ENCODE peak calls at places on chromosomes 1 and 21, in seven cellular contexts. D is thoracic aorta, O is MV-4-11, T is glutamatergic neuron, R is Caki2, A is AG20443, U is cardiac muscle cell. K is an unnamed sample.

GRCh38 chr1:109886827-109887226 is 23.8 kb upstream of the CSF1 start:
- DNase-seq in D (no peak), O (peak; percentile 90), T (no peak), R (no peak), A (no peak), U (no peak), K (no peak)

GRCh38 chr1:209328178-209328577 is 255.3 kb upstream of the CAMK1G start:
- DNase-seq in D (no peak), O (no peak), T (no peak), R (no peak), A (peak; percentile 34), U (no peak), K (no peak)

GRCh38 chr21:35637431-35637830 is 422.9 kb downstream of the SETD4 start:
- DNase-seq in D (no peak), O (no peak), T (no peak), R (peak; percentile 37), A (peak; percentile 60), U (no peak), K (no peak)

GRCh38 chr1:174998569-174999215 is 1.1 kb upstream of the CACYBP start:
- DNase-seq in D (no peak), O (peak; percentile 72), T (peak; percentile 37), R (peak; percentile 69), A (peak; percentile 26), U (peak; percentile 38), K (peak; percentile 85)

GRCh38 chr1:10536133-10536768 is 61.5 kb downstream of the PEX14 start:
- DNase-seq in D (no peak), O (no peak), T (no peak), R (no peak), A (no peak), U (no peak), K (no peak)

GRCh38 chr1:93707956-93708355 is 26.3 kb upstream of the BCAR3 start:
- DNase-seq in D (no peak), O (peak; percentile 85), T (no peak), R (no peak), A (no peak), U (no peak), K (no peak)

GRCh38 chr1:18951818-18952391 is 4.6 kb downstream of the IFFO2 start:
- DNase-seq in D (no peak), O (peak; percentile 72), T (no peak), R (no peak), A (no peak), U (no peak), K (no peak)

GRCh38 chr1:151693057-151693651 is 23.4 kb downstream of the CELF3 start:
- DNase-seq in D (no peak), O (peak; percentile 24), T (no peak), R (peak; percentile 33), A (peak; percentile 61), U (peak; percentile 52), K (peak; percentile 69)

GRCh38 chr1:21573475-21573874 is 64.3 kb downstream of the ALPL start:
- DNase-seq in D (no peak), O (no peak), T (no peak), R (no peak), A (no peak), U (no peak), K (no peak)

GRCh38 chr1:39625462-39626273 is 13.8 kb downstream of the HEYL start:
- DNase-seq in D (peak; percentile 89), O (no peak), T (peak; percentile 27), R (no peak), A (peak; percentile 76), U (peak; percentile 65), K (no peak)

GRCh38 chr1:209883341-209883971 is 54.6 kb upstream of the SYT14 start:
- DNase-seq in D (no peak), O (no peak), T (no peak), R (peak; percentile 93), A (peak; percentile 67), U (no peak), K (no peak)

GRCh38 chr21:29231781-29232548 is 66.8 kb upstream of the BACH1 start:
- DNase-seq in D (no peak), O (no peak), T (no peak), R (no peak), A (no peak), U (no peak), K (peak; percentile 17)

GRCh38 chr1:183611021-183611420 is 20.8 kb upstream of the NCF2 start:
- DNase-seq in D (no peak), O (no peak), T (no peak), R (no peak), A (no peak), U (no peak), K (no peak)

GRCh38 chr1:226404063-226404903 is 3.6 kb downstream of the PARP1 start:
- DNase-seq in D (no peak), O (no peak), T (no peak), R (no peak), A (peak; percentile 48), U (no peak), K (no peak)

K was measured in erythroblast.